ENCODE peak calls at places on chromosomes 3 and 15, in ten cellular contexts. One of them, this sample, is unnamed.

GRCh38 chr15:52290329-52290728 is 5.3 kb downstream of the MYO5C start:
- DNase-seq in H9: no peak
- DNase-seq in B cell: no peak
- DNase-seq in GM23338: no peak
- DNase-seq in mucosa of descending colon: no peak
- DNase-seq in WERI-Rb-1: no peak
- DNase-seq in pancreas: no peak
- DNase-seq in PC-3: no peak
- DNase-seq in mammary epithelial cell: no peak
- DNase-seq in fibroblast of the aortic adventitia: no peak
- DNase-seq in this sample: peak

GRCh38 chr3:178778579-178778978 is 242.3 kb downstream of the KCNMB2 start:
- DNase-seq in H9: no peak
- DNase-seq in B cell: no peak
- DNase-seq in GM23338: no peak
- DNase-seq in mucosa of descending colon: peak
- DNase-seq in WERI-Rb-1: no peak
- DNase-seq in pancreas: no peak
- DNase-seq in PC-3: no peak
- DNase-seq in mammary epithelial cell: no peak
- DNase-seq in fibroblast of the aortic adventitia: no peak
- DNase-seq in this sample: peak

GRCh38 chr3:98034036-98034435 is 1.1 kb downstream of the GABRR3 start:
- DNase-seq in H9: no peak
- DNase-seq in B cell: no peak
- DNase-seq in GM23338: no peak
- DNase-seq in mucosa of descending colon: no peak
- DNase-seq in WERI-Rb-1: no peak
- DNase-seq in pancreas: no peak
- DNase-seq in PC-3: no peak
- DNase-seq in mammary epithelial cell: no peak
- DNase-seq in fibroblast of the aortic adventitia: no peak
- DNase-seq in this sample: no peak

GRCh38 chr3:149507491-149508324 is 33.2 kb downstream of the TM4SF4 start:
- DNase-seq in H9: no peak
- DNase-seq in B cell: no peak
- DNase-seq in GM23338: peak
- DNase-seq in mucosa of descending colon: no peak
- DNase-seq in WERI-Rb-1: no peak
- DNase-seq in pancreas: no peak
- DNase-seq in PC-3: no peak
- DNase-seq in mammary epithelial cell: peak
- DNase-seq in fibroblast of the aortic adventitia: peak
- DNase-seq in this sample: peak

GRCh38 chr15:81909229-81910087 is 136.4 kb downstream of the MEX3B start:
- DNase-seq in H9: no peak
- DNase-seq in B cell: no peak
- DNase-seq in GM23338: peak
- DNase-seq in mucosa of descending colon: no peak
- DNase-seq in WERI-Rb-1: no peak
- DNase-seq in pancreas: no peak
- DNase-seq in PC-3: peak
- DNase-seq in mammary epithelial cell: no peak
- DNase-seq in fibroblast of the aortic adventitia: no peak
- DNase-seq in this sample: no peak

GRCh38 chr15:74824976-74825375 is 1.5 kb upstream of the CPLX3 start:
- DNase-seq in H9: no peak
- DNase-seq in B cell: no peak
- DNase-seq in GM23338: no peak
- DNase-seq in mucosa of descending colon: no peak
- DNase-seq in WERI-Rb-1: no peak
- DNase-seq in pancreas: no peak
- DNase-seq in PC-3: no peak
- DNase-seq in mammary epithelial cell: no peak
- DNase-seq in fibroblast of the aortic adventitia: no peak
- DNase-seq in this sample: no peak

GRCh38 chr3:149453140-149453805 is 21.2 kb upstream of the TM4SF4 start:
- DNase-seq in H9: no peak
- DNase-seq in B cell: no peak
- DNase-seq in GM23338: no peak
- DNase-seq in mucosa of descending colon: no peak
- DNase-seq in WERI-Rb-1: no peak
- DNase-seq in pancreas: no peak
- DNase-seq in PC-3: no peak
- DNase-seq in mammary epithelial cell: peak
- DNase-seq in fibroblast of the aortic adventitia: no peak
- DNase-seq in this sample: peak

GRCh38 chr15:90126457-90127435 is 24.5 kb upstream of the IDH2 start:
- DNase-seq in H9: peak
- DNase-seq in B cell: no peak
- DNase-seq in GM23338: peak
- DNase-seq in mucosa of descending colon: no peak
- DNase-seq in WERI-Rb-1: peak
- DNase-seq in pancreas: peak
- DNase-seq in PC-3: no peak
- DNase-seq in mammary epithelial cell: no peak
- DNase-seq in fibroblast of the aortic adventitia: no peak
- DNase-seq in this sample: no peak

DNA sequence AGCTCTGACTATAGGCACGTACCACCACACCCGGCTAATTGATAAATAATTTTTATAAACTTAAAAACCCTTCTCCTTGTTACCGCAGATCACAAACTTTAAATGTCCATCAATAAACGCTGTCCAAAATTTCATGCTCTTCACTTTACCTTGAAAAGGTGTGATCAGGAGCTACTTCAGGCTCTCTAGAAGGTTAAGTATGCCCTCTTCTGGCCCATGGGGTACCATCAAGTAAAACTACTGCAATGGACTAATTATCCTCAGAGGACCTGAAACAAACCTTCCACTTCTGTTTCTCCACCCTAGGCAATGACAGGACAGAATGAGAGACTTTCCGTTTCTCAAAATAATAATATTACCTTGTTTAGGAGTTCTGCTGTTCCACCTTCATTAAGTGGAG is 9.2 kb downstream of the LZTFL1 start:
- DNase-seq in H9: no peak
- DNase-seq in B cell: no peak
- DNase-seq in GM23338: peak
- DNase-seq in mucosa of descending colon: peak
- DNase-seq in WERI-Rb-1: peak
- DNase-seq in pancreas: no peak
- DNase-seq in PC-3: peak
- DNase-seq in mammary epithelial cell: peak
- DNase-seq in fibroblast of the aortic adventitia: peak
- DNase-seq in this sample: peak
- TF ChIP-seq CTCF in H9: peak
- TF ChIP-seq CTCF in B cell: no peak
- TF ChIP-seq CTCF in GM23338: peak
- TF ChIP-seq CTCF in mucosa of descending colon: no peak
- TF ChIP-seq CTCF in WERI-Rb-1: peak
- TF ChIP-seq CTCF in pancreas: no peak
- TF ChIP-seq CTCF in PC-3: peak
- TF ChIP-seq CTCF in mammary epithelial cell: peak
- TF ChIP-seq CTCF in fibroblast of the aortic adventitia: peak
- TF ChIP-seq CTCF in this sample: peak

GRCh38 chr3:159894386-159894785 is 94.2 kb upstream of the IL12A start:
- DNase-seq in H9: no peak
- DNase-seq in B cell: no peak
- DNase-seq in GM23338: no peak
- DNase-seq in mucosa of descending colon: no peak
- DNase-seq in WERI-Rb-1: no peak
- DNase-seq in pancreas: no peak
- DNase-seq in PC-3: no peak
- DNase-seq in mammary epithelial cell: no peak
- DNase-seq in fibroblast of the aortic adventitia: no peak
- DNase-seq in this sample: no peak

GRCh38 chr3:159896543-159896942 is 92.1 kb upstream of the IL12A start:
- DNase-seq in H9: no peak
- DNase-seq in B cell: no peak
- DNase-seq in GM23338: no peak
- DNase-seq in mucosa of descending colon: no peak
- DNase-seq in WERI-Rb-1: no peak
- DNase-seq in pancreas: no peak
- DNase-seq in PC-3: no peak
- DNase-seq in mammary epithelial cell: no peak
- DNase-seq in fibroblast of the aortic adventitia: no peak
- DNase-seq in this sample: no peak

GRCh38 chr3:159897331-159898075 is 91.1 kb upstream of the IL12A start:
- DNase-seq in H9: no peak
- DNase-seq in B cell: no peak
- DNase-seq in GM23338: no peak
- DNase-seq in mucosa of descending colon: no peak
- DNase-seq in WERI-Rb-1: no peak
- DNase-seq in pancreas: no peak
- DNase-seq in PC-3: no peak
- DNase-seq in mammary epithelial cell: peak
- DNase-seq in fibroblast of the aortic adventitia: peak
- DNase-seq in this sample: no peak

GRCh38 chr3:159892801-159893200 is 95.8 kb upstream of the IL12A start:
- DNase-seq in H9: no peak
- DNase-seq in B cell: no peak
- DNase-seq in GM23338: no peak
- DNase-seq in mucosa of descending colon: no peak
- DNase-seq in WERI-Rb-1: no peak
- DNase-seq in pancreas: no peak
- DNase-seq in PC-3: no peak
- DNase-seq in mammary epithelial cell: no peak
- DNase-seq in fibroblast of the aortic adventitia: no peak
- DNase-seq in this sample: no peak

GRCh38 chr3:159895430-159895829 is 93.2 kb upstream of the IL12A start:
- DNase-seq in H9: no peak
- DNase-seq in B cell: no peak
- DNase-seq in GM23338: no peak
- DNase-seq in mucosa of descending colon: no peak
- DNase-seq in WERI-Rb-1: no peak
- DNase-seq in pancreas: no peak
- DNase-seq in PC-3: no peak
- DNase-seq in mammary epithelial cell: no peak
- DNase-seq in fibroblast of the aortic adventitia: no peak
- DNase-seq in this sample: no peak
- TF ChIP-seq CTCF in H9: no peak
- TF ChIP-seq CTCF in B cell: no peak
- TF ChIP-seq CTCF in GM23338: no peak
- TF ChIP-seq CTCF in mucosa of descending colon: no peak
- TF ChIP-seq CTCF in WERI-Rb-1: no peak
- TF ChIP-seq CTCF in pancreas: no peak
- TF ChIP-seq CTCF in PC-3: no peak
- TF ChIP-seq CTCF in mammary epithelial cell: no peak
- TF ChIP-seq CTCF in fibroblast of the aortic adventitia: no peak
- TF ChIP-seq CTCF in this sample: no peak

GRCh38 chr15:80665151-80665550 is 30.0 kb upstream of the ABHD17C start:
- DNase-seq in H9: no peak
- DNase-seq in B cell: no peak
- DNase-seq in GM23338: no peak
- DNase-seq in mucosa of descending colon: no peak
- DNase-seq in WERI-Rb-1: no peak
- DNase-seq in pancreas: no peak
- DNase-seq in PC-3: no peak
- DNase-seq in mammary epithelial cell: no peak
- DNase-seq in fibroblast of the aortic adventitia: no peak
- DNase-seq in this sample: no peak

GRCh38 chr15:80659375-80659774 is 35.7 kb upstream of the ABHD17C start:
- DNase-seq in H9: no peak
- DNase-seq in B cell: no peak
- DNase-seq in GM23338: no peak
- DNase-seq in mucosa of descending colon: no peak
- DNase-seq in WERI-Rb-1: no peak
- DNase-seq in pancreas: no peak
- DNase-seq in PC-3: peak
- DNase-seq in mammary epithelial cell: no peak
- DNase-seq in fibroblast of the aortic adventitia: peak
- DNase-seq in this sample: no peak

GRCh38 chr15:80662129-80662528 is 33.0 kb upstream of the ABHD17C start:
- DNase-seq in H9: no peak
- DNase-seq in B cell: no peak
- DNase-seq in GM23338: no peak
- DNase-seq in mucosa of descending colon: no peak
- DNase-seq in WERI-Rb-1: no peak
- DNase-seq in pancreas: no peak
- DNase-seq in PC-3: no peak
- DNase-seq in mammary epithelial cell: no peak
- DNase-seq in fibroblast of the aortic adventitia: peak
- DNase-seq in this sample: no peak

GRCh38 chr15:80662756-80663553 is 32.2 kb upstream of the ABHD17C start:
- DNase-seq in H9: no peak
- DNase-seq in B cell: no peak
- DNase-seq in GM23338: peak
- DNase-seq in mucosa of descending colon: no peak
- DNase-seq in WERI-Rb-1: no peak
- DNase-seq in pancreas: no peak
- DNase-seq in PC-3: no peak
- DNase-seq in mammary epithelial cell: peak
- DNase-seq in fibroblast of the aortic adventitia: no peak
- DNase-seq in this sample: peak

GRCh38 chr15:80660114-80660513 is 35.0 kb upstream of the ABHD17C start:
- DNase-seq in H9: peak
- DNase-seq in B cell: no peak
- DNase-seq in GM23338: peak
- DNase-seq in mucosa of descending colon: peak
- DNase-seq in WERI-Rb-1: peak
- DNase-seq in pancreas: no peak
- DNase-seq in PC-3: peak
- DNase-seq in mammary epithelial cell: no peak
- DNase-seq in fibroblast of the aortic adventitia: peak
- DNase-seq in this sample: peak
- TF ChIP-seq CTCF in H9: peak
- TF ChIP-seq CTCF in B cell: no peak
- TF ChIP-seq CTCF in GM23338: peak
- TF ChIP-seq CTCF in mucosa of descending colon: no peak
- TF ChIP-seq CTCF in WERI-Rb-1: peak
- TF ChIP-seq CTCF in pancreas: no peak
- TF ChIP-seq CTCF in PC-3: peak
- TF ChIP-seq CTCF in mammary epithelial cell: peak
- TF ChIP-seq CTCF in fibroblast of the aortic adventitia: peak
- TF ChIP-seq CTCF in this sample: peak

DNA sequence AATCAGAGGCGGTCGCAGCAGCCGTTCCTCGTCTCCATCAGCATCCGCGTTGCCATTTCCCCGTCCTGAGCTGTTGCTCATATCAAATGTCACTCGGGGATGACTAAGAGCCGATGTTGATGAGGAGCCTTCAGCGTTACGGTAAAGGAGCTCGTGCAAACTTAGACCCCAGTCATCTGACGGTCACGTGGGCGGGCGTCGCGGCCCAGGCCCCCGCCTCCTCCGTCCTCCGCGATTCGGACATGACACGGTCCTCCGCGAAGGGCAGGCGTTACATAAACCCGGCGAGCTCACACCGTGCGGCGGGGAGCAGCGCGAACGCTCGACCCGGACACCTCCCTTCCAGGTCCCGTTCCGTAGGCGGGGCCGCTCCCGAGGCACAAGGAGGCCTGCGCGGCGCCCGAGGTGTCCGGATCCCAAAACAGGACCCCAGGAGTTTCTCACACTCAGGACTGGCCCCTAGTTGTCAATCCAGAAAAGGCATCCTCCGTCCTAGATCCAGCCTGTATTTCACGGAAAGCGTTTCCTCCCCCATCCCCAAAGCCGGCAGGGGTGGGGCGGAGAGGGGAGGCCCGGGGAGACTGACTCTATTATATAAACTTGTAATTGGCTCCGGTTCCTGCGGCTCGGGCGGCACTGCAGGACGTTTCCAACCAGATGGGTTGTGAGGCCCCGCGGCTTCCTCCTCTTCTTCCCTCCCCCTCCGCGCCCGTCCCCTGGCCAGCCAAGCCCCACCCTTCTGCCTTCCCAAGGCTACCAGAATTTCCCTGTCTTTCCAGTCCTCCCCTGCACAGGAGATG is 100.0 kb upstream of the IGF1R start:
- DNase-seq in H9: peak
- DNase-seq in B cell: no peak
- DNase-seq in GM23338: peak
- DNase-seq in mucosa of descending colon: peak
- DNase-seq in WERI-Rb-1: no peak
- DNase-seq in pancreas: peak
- DNase-seq in PC-3: no peak
- DNase-seq in mammary epithelial cell: peak
- DNase-seq in fibroblast of the aortic adventitia: peak
- DNase-seq in this sample: peak
- TF ChIP-seq CTCF in H9: peak
- TF ChIP-seq CTCF in B cell: no peak
- TF ChIP-seq CTCF in GM23338: peak
- TF ChIP-seq CTCF in mucosa of descending colon: no peak
- TF ChIP-seq CTCF in WERI-Rb-1: no peak
- TF ChIP-seq CTCF in pancreas: no peak
- TF ChIP-seq CTCF in PC-3: no peak
- TF ChIP-seq CTCF in mammary epithelial cell: peak
- TF ChIP-seq CTCF in fibroblast of the aortic adventitia: peak
- TF ChIP-seq CTCF in this sample: peak